ENCODE peak calls at places on chromosomes 1 and 21, in four cellular contexts. One of them, this sample, is unnamed.
A peak's percentile ranks its signal among the peaks of the same experiment; 100 is the strongest.

GRCh38 chr1:74223453-74223852 is 11.7 kb upstream of the TNNI3K start:
- DNase-seq in OCI-LY7: no peak
- DNase-seq in esophagus muscularis mucosa: no peak
- DNase-seq in cardiac fibroblast: no peak
- DNase-seq in this sample: no peak

GRCh38 chr1:162562452-162562828 is 918 bp downstream of the UAP1 start:
- DNase-seq in OCI-LY7: no peak
- DNase-seq in esophagus muscularis mucosa: no peak
- DNase-seq in cardiac fibroblast: peak; percentile 83
- DNase-seq in this sample: no peak

GRCh38 chr1:145877923-145878486 is 7.7 kb downstream of the ANKRD35 start:
- DNase-seq in OCI-LY7: no peak
- DNase-seq in esophagus muscularis mucosa: no peak
- DNase-seq in cardiac fibroblast: no peak
- DNase-seq in this sample: no peak

GRCh38 chr1:64172458-64172983 is 30.9 kb upstream of the UBE2U start:
- DNase-seq in OCI-LY7: no peak
- DNase-seq in esophagus muscularis mucosa: no peak
- DNase-seq in cardiac fibroblast: peak; percentile 40
- DNase-seq in this sample: no peak

GRCh38 chr1:31447210-31447609 is 34.2 kb downstream of the SERINC2 start:
- DNase-seq in OCI-LY7: no peak
- DNase-seq in esophagus muscularis mucosa: no peak
- DNase-seq in cardiac fibroblast: no peak
- DNase-seq in this sample: no peak

GRCh38 chr1:34984435-34985062 is 598 bp downstream of the TMEM35B start:
- DNase-seq in OCI-LY7: peak; percentile 42
- DNase-seq in esophagus muscularis mucosa: no peak
- DNase-seq in cardiac fibroblast: peak; percentile 51
- DNase-seq in this sample: no peak

GRCh38 chr1:24967962-24968361 is 37.9 kb upstream of the RUNX3 start:
- DNase-seq in OCI-LY7: no peak
- DNase-seq in esophagus muscularis mucosa: no peak
- DNase-seq in cardiac fibroblast: no peak
- DNase-seq in this sample: no peak

GRCh38 chr1:38265293-38266196 is 219.0 kb upstream of the POU3F1 start:
- DNase-seq in OCI-LY7: no peak
- DNase-seq in esophagus muscularis mucosa: no peak
- DNase-seq in cardiac fibroblast: no peak
- DNase-seq in this sample: no peak

GRCh38 chr1:17611991-17612390 is 72.5 kb downstream of the ARHGEF10L start:
- DNase-seq in OCI-LY7: no peak
- DNase-seq in esophagus muscularis mucosa: no peak
- DNase-seq in cardiac fibroblast: peak; percentile 30
- DNase-seq in this sample: no peak

GRCh38 chr1:23273450-23274133 is 56.3 kb upstream of the HTR1D start:
- DNase-seq in OCI-LY7: no peak
- DNase-seq in esophagus muscularis mucosa: no peak
- DNase-seq in cardiac fibroblast: peak; percentile 90
- DNase-seq in this sample: peak; percentile 30

GRCh38 chr1:100440075-100440809 is 87.9 kb downstream of the CDC14A start:
- DNase-seq in OCI-LY7: no peak
- DNase-seq in esophagus muscularis mucosa: no peak
- DNase-seq in cardiac fibroblast: no peak
- DNase-seq in this sample: no peak

GRCh38 chr1:114854693-114855320 is at the start of gene SYCP1:
- DNase-seq in OCI-LY7: no peak
- DNase-seq in esophagus muscularis mucosa: no peak
- DNase-seq in cardiac fibroblast: no peak
- DNase-seq in this sample: no peak

GRCh38 chr1:29690156-29690555 is 453.8 kb downstream of the PTPRU start:
- DNase-seq in OCI-LY7: no peak
- DNase-seq in esophagus muscularis mucosa: no peak
- DNase-seq in cardiac fibroblast: no peak
- DNase-seq in this sample: no peak

GRCh38 chr1:82317671-82318070 is 516.9 kb downstream of the ADGRL2 start:
- DNase-seq in OCI-LY7: no peak
- DNase-seq in esophagus muscularis mucosa: no peak
- DNase-seq in cardiac fibroblast: peak; percentile 74
- DNase-seq in this sample: peak; percentile 62

GRCh38 chr1:156284112-156284511 is at the start of gene TMEM79:
- DNase-seq in OCI-LY7: no peak
- DNase-seq in esophagus muscularis mucosa: no peak
- DNase-seq in cardiac fibroblast: no peak
- DNase-seq in this sample: no peak

GRCh38 chr1:18530567-18531502 is 50.1 kb downstream of the KLHDC7A start:
- DNase-seq in OCI-LY7: peak; percentile 60
- DNase-seq in esophagus muscularis mucosa: peak; percentile 47
- DNase-seq in cardiac fibroblast: no peak
- DNase-seq in this sample: no peak

GRCh38 chr1:156767879-156768608 is 709 bp downstream of the PRCC start:
- DNase-seq in OCI-LY7: no peak
- DNase-seq in esophagus muscularis mucosa: no peak
- DNase-seq in cardiac fibroblast: peak; percentile 18
- DNase-seq in this sample: no peak

GRCh38 chr1:211910136-211910884 is 79.7 kb upstream of the LPGAT1 start:
- DNase-seq in OCI-LY7: no peak
- DNase-seq in esophagus muscularis mucosa: no peak
- DNase-seq in cardiac fibroblast: no peak
- DNase-seq in this sample: no peak

GRCh38 chr21:39080366-39080765 is 102.9 kb downstream of the PSMG1 start:
- DNase-seq in OCI-LY7: no peak
- DNase-seq in esophagus muscularis mucosa: no peak
- DNase-seq in cardiac fibroblast: no peak
- DNase-seq in this sample: no peak

GRCh38 chr21:40254540-40255455 is 387.6 kb downstream of the PCP4 start:
- DNase-seq in OCI-LY7: no peak
- DNase-seq in esophagus muscularis mucosa: peak; percentile 42
- DNase-seq in cardiac fibroblast: no peak
- DNase-seq in this sample: peak; percentile 19

GRCh38 chr1:89310505-89310904 is 37.8 kb upstream of the GBP5 start:
- DNase-seq in OCI-LY7: no peak
- DNase-seq in esophagus muscularis mucosa: no peak
- DNase-seq in cardiac fibroblast: peak; percentile 55
- DNase-seq in this sample: no peak

GRCh38 chr1:68204965-68205630 is 27.2 kb downstream of the WLS start:
- DNase-seq in OCI-LY7: no peak
- DNase-seq in esophagus muscularis mucosa: no peak
- DNase-seq in cardiac fibroblast: no peak
- DNase-seq in this sample: no peak

GRCh38 chr1:170562644-170563338 is 30.8 kb downstream of the GORAB start:
- DNase-seq in OCI-LY7: no peak
- DNase-seq in esophagus muscularis mucosa: no peak
- DNase-seq in cardiac fibroblast: peak; percentile 95
- DNase-seq in this sample: peak; percentile 79

GRCh38 chr1:24743404-24744211 is 1.6 kb upstream of the CLIC4 start:
- DNase-seq in OCI-LY7: peak; percentile 60
- DNase-seq in esophagus muscularis mucosa: no peak
- DNase-seq in cardiac fibroblast: peak; percentile 54
- DNase-seq in this sample: no peak

GRCh38 chr1:59229138-59229537 is 67.8 kb upstream of the FGGY start:
- DNase-seq in OCI-LY7: no peak
- DNase-seq in esophagus muscularis mucosa: no peak
- DNase-seq in cardiac fibroblast: peak; percentile 67
- DNase-seq in this sample: peak; percentile 62

GRCh38 chr1:197619008-197619640 is 156.2 kb downstream of the DENND1B start:
- DNase-seq in OCI-LY7: peak; percentile 51
- DNase-seq in esophagus muscularis mucosa: no peak
- DNase-seq in cardiac fibroblast: peak; percentile 52
- DNase-seq in this sample: no peak

GRCh38 chr1:27990920-27991537 is 31.3 kb downstream of the XKR8 start:
- DNase-seq in OCI-LY7: no peak
- DNase-seq in esophagus muscularis mucosa: no peak
- DNase-seq in cardiac fibroblast: peak; percentile 20
- DNase-seq in this sample: no peak

DNA sequence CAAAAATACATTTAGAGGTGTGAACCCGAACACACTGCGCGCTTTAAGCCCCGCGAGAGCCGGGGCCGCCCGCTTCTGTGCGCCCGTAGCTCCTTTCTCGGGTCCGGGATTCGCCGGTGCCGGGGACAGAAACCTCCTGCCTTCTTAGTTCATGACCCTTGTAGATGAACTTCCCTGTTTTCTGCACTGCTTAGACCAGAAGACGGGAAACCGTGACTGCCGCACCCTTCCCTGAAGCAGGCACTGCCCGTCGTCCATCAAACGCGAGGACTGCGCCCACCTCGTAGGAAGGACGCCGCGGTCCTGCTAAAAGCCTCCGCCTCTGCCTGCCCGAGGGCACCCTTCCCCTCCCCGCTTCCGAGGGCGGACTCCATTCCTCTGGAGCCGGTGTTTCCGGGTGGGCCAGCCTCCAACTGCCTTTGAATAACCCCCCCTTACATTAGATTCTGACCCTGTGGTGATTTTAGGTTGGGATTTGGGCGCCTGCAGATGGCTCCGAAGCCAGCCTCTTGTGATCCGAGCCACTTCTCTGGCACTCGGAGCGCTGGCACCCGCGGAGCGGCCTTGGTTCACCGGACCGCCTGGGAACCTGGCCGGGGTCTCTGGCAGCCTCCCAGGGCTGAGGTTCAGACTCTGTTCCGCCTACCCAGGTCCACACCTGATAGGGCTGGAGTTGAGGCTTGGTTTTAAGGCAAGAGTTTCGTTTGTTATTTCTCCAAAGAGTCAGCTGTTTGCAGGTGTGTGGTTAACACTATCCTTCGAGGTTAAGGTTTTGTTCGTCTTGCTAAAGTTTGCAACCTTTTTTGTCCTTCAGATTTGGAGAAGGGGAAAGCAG is 1.2 kb upstream of the PTTG1IP start:
- DNase-seq in OCI-LY7: peak; percentile 34
- DNase-seq in esophagus muscularis mucosa: no peak
- DNase-seq in cardiac fibroblast: no peak
- DNase-seq in this sample: no peak
- H3K4me3 ChIP-seq in OCI-LY7: peak overlapping the region; percentile 81
- H3K4me3 ChIP-seq in esophagus muscularis mucosa: peak overlapping the region; percentile 96
- H3K4me3 ChIP-seq in cardiac fibroblast: peak overlapping the region; percentile 42
- H3K4me3 ChIP-seq in this sample: peak overlapping the region; percentile 58

DNA sequence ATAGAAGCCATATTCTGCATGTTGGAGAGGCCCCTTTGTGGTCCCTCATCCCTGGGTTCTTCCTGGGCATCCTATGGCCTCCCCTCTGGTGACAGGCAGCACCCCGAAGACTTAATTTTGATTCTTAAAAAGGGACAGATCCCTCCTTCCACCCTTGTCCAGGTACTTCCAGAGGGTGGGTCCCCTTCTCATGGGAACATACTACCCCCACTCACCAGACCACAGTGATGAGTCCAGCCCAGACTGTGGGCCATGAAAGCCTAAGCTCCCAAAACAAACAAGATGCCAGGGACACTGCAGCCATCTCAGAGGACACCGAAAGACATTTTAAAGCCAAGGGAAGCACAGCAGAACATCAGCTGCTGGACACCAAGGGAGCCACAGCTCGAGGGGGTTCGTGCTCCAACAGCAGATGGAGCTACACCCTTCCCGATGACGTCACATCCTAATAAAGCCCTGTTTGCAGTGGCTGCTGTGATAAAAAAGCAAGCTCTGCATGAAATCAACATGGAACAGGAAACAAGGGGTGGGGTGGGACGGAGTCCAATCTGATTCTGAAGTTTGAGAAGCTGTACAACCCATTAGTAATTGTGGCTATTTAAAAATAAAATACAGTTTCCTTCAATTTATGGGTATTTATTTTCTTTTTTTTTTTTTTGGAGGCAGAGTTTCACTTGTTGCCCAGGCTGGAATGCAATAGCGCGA is 32.4 kb downstream of the GNB1 start:
- DNase-seq in OCI-LY7: no peak
- DNase-seq in esophagus muscularis mucosa: peak; percentile 94
- DNase-seq in cardiac fibroblast: peak; percentile 93
- DNase-seq in this sample: peak; percentile 38
- H3K4me3 ChIP-seq in OCI-LY7: no peak overlapping the region
- H3K4me3 ChIP-seq in esophagus muscularis mucosa: peak overlapping the region; percentile 10
- H3K4me3 ChIP-seq in cardiac fibroblast: no peak overlapping the region
- H3K4me3 ChIP-seq in this sample: no peak overlapping the region

GRCh38 chr1:54559771-54560231 is 11.8 kb downstream of the ACOT11 start:
- DNase-seq in OCI-LY7: no peak
- DNase-seq in esophagus muscularis mucosa: no peak
- DNase-seq in cardiac fibroblast: no peak
- DNase-seq in this sample: no peak
- H3K4me3 ChIP-seq in OCI-LY7: no peak overlapping the region
- H3K4me3 ChIP-seq in esophagus muscularis mucosa: no peak overlapping the region
- H3K4me3 ChIP-seq in cardiac fibroblast: no peak overlapping the region
- H3K4me3 ChIP-seq in this sample: no peak overlapping the region

GRCh38 chr21:42781150-42781980 is 98.0 kb downstream of the WDR4 start:
- DNase-seq in OCI-LY7: no peak
- DNase-seq in esophagus muscularis mucosa: no peak
- DNase-seq in cardiac fibroblast: no peak
- DNase-seq in this sample: no peak
- H3K4me3 ChIP-seq in OCI-LY7: no peak overlapping the region
- H3K4me3 ChIP-seq in esophagus muscularis mucosa: peak overlapping the region; percentile 44
- H3K4me3 ChIP-seq in cardiac fibroblast: no peak overlapping the region
- H3K4me3 ChIP-seq in this sample: no peak overlapping the region

GRCh38 chr1:151704246-151704645 is 12.4 kb downstream of the CELF3 start:
- DNase-seq in OCI-LY7: no peak
- DNase-seq in esophagus muscularis mucosa: no peak
- DNase-seq in cardiac fibroblast: no peak
- DNase-seq in this sample: no peak
- H3K4me3 ChIP-seq in OCI-LY7: no peak overlapping the region
- H3K4me3 ChIP-seq in esophagus muscularis mucosa: no peak overlapping the region
- H3K4me3 ChIP-seq in cardiac fibroblast: no peak overlapping the region
- H3K4me3 ChIP-seq in this sample: no peak overlapping the region

GRCh38 chr1:52203935-52204625 is 62.2 kb downstream of the ZFYVE9 start:
- DNase-seq in OCI-LY7: no peak
- DNase-seq in esophagus muscularis mucosa: no peak
- DNase-seq in cardiac fibroblast: no peak
- DNase-seq in this sample: no peak
- H3K4me3 ChIP-seq in OCI-LY7: no peak overlapping the region
- H3K4me3 ChIP-seq in esophagus muscularis mucosa: no peak overlapping the region
- H3K4me3 ChIP-seq in cardiac fibroblast: no peak overlapping the region
- H3K4me3 ChIP-seq in this sample: no peak overlapping the region

GRCh38 chr1:109739738-109740614 is 862 bp downstream of the GSTM3 start:
- DNase-seq in OCI-LY7: no peak
- DNase-seq in esophagus muscularis mucosa: peak; percentile 95
- DNase-seq in cardiac fibroblast: peak; percentile 67
- DNase-seq in this sample: no peak

DNA sequence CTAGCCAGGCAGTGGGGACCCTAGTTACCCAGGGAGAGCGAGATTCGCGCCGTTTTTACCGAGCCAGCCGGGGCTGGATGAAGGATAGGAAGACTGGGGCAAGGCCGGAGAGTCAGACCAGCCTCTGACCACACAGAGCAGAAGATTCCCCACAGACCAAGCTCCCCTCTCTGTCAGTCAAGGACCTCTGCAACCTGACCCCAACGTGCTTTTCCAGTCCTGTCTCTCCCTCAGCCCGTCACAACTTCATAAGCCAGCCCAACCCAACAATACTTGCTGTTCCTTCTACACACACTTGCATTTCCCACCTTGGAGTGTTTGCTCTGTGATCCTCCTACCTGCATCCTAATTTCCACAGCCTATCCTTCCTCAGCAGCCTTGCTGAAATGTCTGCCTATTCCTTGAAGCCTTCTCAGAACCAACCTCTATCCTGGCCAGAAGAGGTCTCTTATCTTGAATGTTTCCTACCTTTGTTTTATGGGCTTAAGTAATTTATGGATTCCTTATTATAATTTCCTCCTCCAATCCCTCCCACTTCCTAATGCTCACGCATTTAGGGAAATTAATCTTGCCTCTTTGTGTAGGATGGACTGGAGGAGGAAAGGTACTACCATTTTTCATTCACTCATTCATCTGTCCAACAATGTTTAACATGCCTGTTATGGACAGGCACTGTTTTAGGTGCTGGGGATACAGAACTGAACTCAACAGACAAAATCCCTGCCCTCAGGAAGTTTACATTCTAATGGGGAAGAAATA is at the start of gene GSTM3:
- DNase-seq in OCI-LY7: no peak
- DNase-seq in esophagus muscularis mucosa: no peak
- DNase-seq in cardiac fibroblast: no peak
- DNase-seq in this sample: no peak
- H3K4me3 ChIP-seq in OCI-LY7: no peak within 1 kb of the TSS
- H3K4me3 ChIP-seq in esophagus muscularis mucosa: peak within 1 kb of the TSS; percentile 74
- H3K4me3 ChIP-seq in cardiac fibroblast: peak within 1 kb of the TSS; percentile 71
- H3K4me3 ChIP-seq in this sample: peak within 1 kb of the TSS; percentile 69

This sample was measured in skeletal muscle cell.